ENCODE peak calls at places on chromosomes 5 and 9, in ten cellular contexts. I is left ventricle myocardium superior; S is activated CD4-positive, CD25-positive, alpha-beta regulatory T cell treated with anti-CD3 and anti-CD28 coated beads, Interleukin-2, amount 50 U/mL, for 24 hours; R is right lobe of liver; L is stimulated activated naive CD8-positive, alpha-beta T cell treated with anti-CD3 and anti-CD28 coated beads, Interleukin-15, Interleukin-2, amounts not matched to agents 100 U/mL and 50 U/mL, for 24 hours; X is right cardiac atrium; V is Right ventricle myocardium superior; E is T-cell; J is mucosa of descending colon; Q is heart right ventricle. M is an unnamed sample.

GRCh38 chr5:54309237-54309636 is 1.1 kb downstream of the ARL15 start:
- ATAC-seq in X (no peak), S (no peak), L (no peak), I (no peak), J (no peak), R (no peak), Q (no peak), V (no peak), E (no peak), M (no peak)

GRCh38 chr5:56814361-56814962 is 887 bp upstream of the MAP3K1 start:
- ATAC-seq in I (peak; percentile 19), E (peak; percentile 15), V (peak; percentile 25), R (peak; percentile 15), X (peak; percentile 27), J (peak; percentile 4), L (peak; percentile 10), S (no peak), Q (peak; percentile 38), M (peak; percentile 45)

GRCh38 chr9:123863164-123863855 is 66.6 kb downstream of the DENND1A start:
- ATAC-seq in X (peak; percentile 39), L (no peak), I (peak; percentile 67), J (no peak), V (peak; percentile 71), R (no peak), Q (no peak), E (no peak), S (no peak), M (no peak)

GRCh38 chr9:19397845-19398244 is 11.0 kb upstream of the ACER2 start:
- ATAC-seq in X (no peak), I (no peak), S (no peak), V (no peak), Q (no peak), J (peak; percentile 93), R (no peak), E (no peak), L (no peak), M (no peak)

GRCh38 chr5:88770290-88771257 is 112.4 kb downstream of the MEF2C start:
- ATAC-seq in J (no peak), E (no peak), S (no peak), Q (no peak), I (no peak), L (no peak), R (no peak), V (no peak), X (no peak), M (no peak)

GRCh38 chr5:158483202-158483870 is 616.4 kb downstream of the EBF1 start:
- ATAC-seq in R (no peak), E (no peak), L (no peak), X (no peak), I (peak; percentile 19), V (peak; percentile 11), Q (peak; percentile 31), J (no peak), S (no peak), M (no peak)

GRCh38 chr9:87685431-87685830 is 40.5 kb upstream of the CTSL start:
- ATAC-seq in S (peak; percentile 29), Q (no peak), V (no peak), I (no peak), E (peak; percentile 42), J (no peak), X (no peak), R (no peak), L (no peak), M (peak; percentile 59)

GRCh38 chr5:142143878-142144277 is 35.3 kb downstream of the NDFIP1 start:
- ATAC-seq in V (peak; percentile 56), S (peak; percentile 44), E (no peak), Q (no peak), L (no peak), I (peak; percentile 40), J (no peak), R (peak; percentile 68), X (no peak), M (no peak)

GRCh38 chr5:148455055-148455675 is 71.4 kb downstream of the FBXO38 start:
- ATAC-seq in I (peak; percentile 53), L (no peak), X (peak; percentile 65), V (peak; percentile 50), S (no peak), J (no peak), R (peak; percentile 96), E (no peak), Q (peak; percentile 65), M (no peak)

GRCh38 chr9:116116411-116116810 is 37.2 kb upstream of the PAPPA start:
- ATAC-seq in R (no peak), S (no peak), E (no peak), V (no peak), J (no peak), X (no peak), L (no peak), Q (no peak), I (no peak), M (no peak)

GRCh38 chr5:150190503-150190973 is 676 bp downstream of the SLC6A7 start:
- ATAC-seq in E (no peak), V (no peak), R (no peak), I (no peak), L (no peak), Q (no peak), S (no peak), J (no peak), X (no peak), M (no peak)

GRCh38 chr5:147055850-147056523 is 177.4 kb upstream of the PPP2R2B start:
- ATAC-seq in L (no peak), J (no peak), S (no peak), V (no peak), E (no peak), I (no peak), R (no peak), X (no peak), Q (no peak), M (no peak)

GRCh38 chr5:34522599-34523381 is 133.3 kb upstream of the RAI14 start:
- ATAC-seq in S (peak; percentile 67), R (peak; percentile 88), X (peak; percentile 76), Q (peak; percentile 83), J (peak; percentile 91), E (peak; percentile 37), L (no peak), V (peak; percentile 83), I (peak; percentile 84), M (peak; percentile 66)

GRCh38 chr5:171961117-171961516 is 45.3 kb downstream of the FBXW11 start:
- ATAC-seq in I (peak; percentile 63), S (peak; percentile 67), Q (peak; percentile 34), X (peak; percentile 55), E (no peak), R (peak; percentile 58), J (peak; percentile 38), L (peak; percentile 71), V (peak; percentile 70), M (peak; percentile 50)

GRCh38 chr5:17217421-17218352 is at the start of gene BASP1:
- ATAC-seq in V (peak; percentile 76), L (peak; percentile 48), J (peak; percentile 70), S (peak; percentile 33), I (peak; percentile 83), E (peak; percentile 59), Q (peak; percentile 55), R (peak; percentile 77), X (peak; percentile 81), M (peak; percentile 21)

GRCh38 chr5:60960591-60960990 is 15.6 kb downstream of the NDUFAF2 start:
- ATAC-seq in L (no peak), E (no peak), X (no peak), Q (no peak), S (no peak), V (no peak), R (no peak), I (no peak), J (no peak), M (no peak)

GRCh38 chr9:137222190-137223077 is at the start of gene RNF208:
- ATAC-seq in R (peak; percentile 7), J (peak; percentile 19), S (no peak), Q (peak; percentile 3), V (peak; percentile 4), E (no peak), I (peak; percentile 5), X (peak; percentile 6), L (no peak), M (no peak)

GRCh38 chr9:27400334-27400875 is 103.5 kb upstream of the EQTN start:
- ATAC-seq in V (no peak), S (no peak), Q (no peak), I (no peak), X (no peak), L (no peak), R (no peak), J (peak; percentile 90), E (no peak), M (no peak)

GRCh38 chr9:88197016-88197415 is 58.7 kb upstream of the SPATA31C2 start:
- ATAC-seq in X (no peak), R (no peak), S (no peak), J (no peak), V (no peak), E (no peak), L (no peak), I (no peak), Q (no peak), M (no peak)

GRCh38 chr5:137114529-137114928 is 384.6 kb downstream of the SPOCK1 start:
- ATAC-seq in I (no peak), L (no peak), S (no peak), J (no peak), Q (peak; percentile 19), X (peak; percentile 71), V (no peak), E (no peak), R (no peak), M (no peak)

GRCh38 chr9:107684224-107684623 is 194.7 kb upstream of the KLF4 start:
- ATAC-seq in E (no peak), X (peak; percentile 36), R (no peak), V (no peak), J (peak; percentile 48), I (no peak), Q (no peak), S (no peak), L (no peak), M (no peak)

GRCh38 chr9:105425817-105426433 is 21.9 kb upstream of the FSD1L start:
- ATAC-seq in Q (no peak), J (peak; percentile 64), S (no peak), I (peak; percentile 60), V (peak; percentile 69), X (no peak), L (no peak), E (no peak), R (peak; percentile 87), M (peak; percentile 42)

GRCh38 chr5:139394654-139395566 is at the start of gene PROB1:
- ATAC-seq in S (no peak), X (peak; percentile 80), V (peak; percentile 79), J (no peak), E (no peak), Q (peak; percentile 86), R (peak; percentile 47), I (peak; percentile 82), L (no peak), M (no peak)

GRCh38 chr5:73312146-73312871 is 136.3 kb downstream of the FOXD1 start:
- ATAC-seq in J (peak; percentile 42), X (peak; percentile 38), E (peak; percentile 61), L (peak; percentile 66), Q (no peak), S (no peak), R (peak; percentile 32), V (no peak), I (peak; percentile 20), M (peak; percentile 26)

GRCh38 chr5:90134892-90135291 is 274.7 kb downstream of the CETN3 start:
- ATAC-seq in E (no peak), Q (peak; percentile 90), I (peak; percentile 77), R (peak; percentile 66), V (peak; percentile 65), S (no peak), L (no peak), J (peak; percentile 35), X (peak; percentile 97), M (no peak)

GRCh38 chr9:123324767-123325183 is 31.2 kb upstream of the CRB2 start:
- ATAC-seq in Q (no peak), S (no peak), V (no peak), R (peak; percentile 93), E (no peak), L (no peak), X (no peak), J (no peak), I (no peak), M (no peak)

GRCh38 chr9:104941597-104941996 is 13.6 kb upstream of the ABCA1 start:
- ATAC-seq in I (no peak), E (no peak), X (no peak), S (peak; percentile 17), J (no peak), Q (no peak), V (no peak), L (no peak), R (no peak), M (peak; percentile 81)

GRCh38 chr5:158120760-158121159 is 261.8 kb upstream of the CLINT1 start:
- ATAC-seq in L (no peak), E (no peak), J (no peak), I (no peak), Q (no peak), X (no peak), S (no peak), V (no peak), R (no peak), M (no peak)